ENCODE peak calls at places on chromosomes 6 and 20, in eight cellular contexts. One of them, this sample, is unnamed.

GRCh38 chr20:53028337-53029007 is 56.3 kb downstream of the TSHZ2 start:
- DNase-seq in cardiac fibroblast: no peak
- DNase-seq in type B pancreatic cell: no peak
- DNase-seq in fibroblast of pulmonary artery: no peak
- DNase-seq in uterus: no peak
- DNase-seq in AG04450: no peak
- DNase-seq in transverse colon: no peak
- DNase-seq in AG09309: no peak
- DNase-seq in this sample: no peak

GRCh38 chr6:166417285-166417691 is 34.5 kb upstream of the MPC1 start:
- DNase-seq in cardiac fibroblast: no peak
- DNase-seq in type B pancreatic cell: no peak
- DNase-seq in fibroblast of pulmonary artery: no peak
- DNase-seq in uterus: no peak
- DNase-seq in AG04450: no peak
- DNase-seq in transverse colon: no peak
- DNase-seq in AG09309: no peak
- DNase-seq in this sample: no peak

GRCh38 chr6:80767808-80768207 is 661.3 kb downstream of the BCKDHB start:
- DNase-seq in cardiac fibroblast: peak
- DNase-seq in type B pancreatic cell: no peak
- DNase-seq in fibroblast of pulmonary artery: peak
- DNase-seq in uterus: peak
- DNase-seq in AG04450: peak
- DNase-seq in transverse colon: no peak
- DNase-seq in AG09309: peak
- DNase-seq in this sample: no peak

GRCh38 chr6:125255201-125255600 is 46.6 kb downstream of the HDDC2 start:
- DNase-seq in cardiac fibroblast: peak
- DNase-seq in type B pancreatic cell: no peak
- DNase-seq in fibroblast of pulmonary artery: no peak
- DNase-seq in uterus: no peak
- DNase-seq in AG04450: no peak
- DNase-seq in transverse colon: no peak
- DNase-seq in AG09309: no peak
- DNase-seq in this sample: no peak

GRCh38 chr20:49768204-49769124 is 44.2 kb upstream of the SLC9A8 start:
- DNase-seq in cardiac fibroblast: peak
- DNase-seq in type B pancreatic cell: no peak
- DNase-seq in fibroblast of pulmonary artery: peak
- DNase-seq in uterus: peak
- DNase-seq in AG04450: peak
- DNase-seq in transverse colon: peak
- DNase-seq in AG09309: peak
- DNase-seq in this sample: no peak

GRCh38 chr6:33726696-33727095 is 15.2 kb upstream of the UQCC2 start:
- DNase-seq in cardiac fibroblast: no peak
- DNase-seq in type B pancreatic cell: no peak
- DNase-seq in fibroblast of pulmonary artery: no peak
- DNase-seq in uterus: no peak
- DNase-seq in AG04450: no peak
- DNase-seq in transverse colon: no peak
- DNase-seq in AG09309: no peak
- DNase-seq in this sample: no peak

GRCh38 chr20:64049060-64049886 is at the start of gene SOX18:
- DNase-seq in cardiac fibroblast: peak
- DNase-seq in type B pancreatic cell: no peak
- DNase-seq in fibroblast of pulmonary artery: peak
- DNase-seq in uterus: no peak
- DNase-seq in AG04450: no peak
- DNase-seq in transverse colon: no peak
- DNase-seq in AG09309: no peak
- DNase-seq in this sample: no peak

GRCh38 chr6:25172819-25173218 is 106.4 kb upstream of the CARMIL1 start:
- DNase-seq in cardiac fibroblast: peak
- DNase-seq in type B pancreatic cell: no peak
- DNase-seq in fibroblast of pulmonary artery: peak
- DNase-seq in uterus: no peak
- DNase-seq in AG04450: peak
- DNase-seq in transverse colon: no peak
- DNase-seq in AG09309: peak
- DNase-seq in this sample: no peak

GRCh38 chr20:64217539-64217938 is 38.0 kb upstream of the PCMTD2 start:
- DNase-seq in cardiac fibroblast: no peak
- DNase-seq in type B pancreatic cell: no peak
- DNase-seq in fibroblast of pulmonary artery: no peak
- DNase-seq in uterus: no peak
- DNase-seq in AG04450: no peak
- DNase-seq in transverse colon: no peak
- DNase-seq in AG09309: no peak
- DNase-seq in this sample: no peak

GRCh38 chr6:75201901-75202672 is 3.8 kb downstream of the COL12A1 start:
- DNase-seq in cardiac fibroblast: peak
- DNase-seq in type B pancreatic cell: no peak
- DNase-seq in fibroblast of pulmonary artery: peak
- DNase-seq in uterus: peak
- DNase-seq in AG04450: no peak
- DNase-seq in transverse colon: peak
- DNase-seq in AG09309: no peak
- DNase-seq in this sample: peak

GRCh38 chr6:101413773-101414172 is 20.3 kb downstream of the GRIK2 start:
- DNase-seq in cardiac fibroblast: no peak
- DNase-seq in type B pancreatic cell: no peak
- DNase-seq in fibroblast of pulmonary artery: no peak
- DNase-seq in uterus: no peak
- DNase-seq in AG04450: no peak
- DNase-seq in transverse colon: no peak
- DNase-seq in AG09309: no peak
- DNase-seq in this sample: no peak

GRCh38 chr6:136351518-136352106 is 62.0 kb upstream of the BCLAF1 start:
- DNase-seq in cardiac fibroblast: no peak
- DNase-seq in type B pancreatic cell: no peak
- DNase-seq in fibroblast of pulmonary artery: no peak
- DNase-seq in uterus: no peak
- DNase-seq in AG04450: no peak
- DNase-seq in transverse colon: no peak
- DNase-seq in AG09309: no peak
- DNase-seq in this sample: no peak

GRCh38 chr6:31114970-31115849 is 610 bp downstream of the PSORS1C1 start:
- DNase-seq in cardiac fibroblast: peak
- DNase-seq in type B pancreatic cell: no peak
- DNase-seq in fibroblast of pulmonary artery: peak
- DNase-seq in uterus: no peak
- DNase-seq in AG04450: no peak
- DNase-seq in transverse colon: no peak
- DNase-seq in AG09309: no peak
- DNase-seq in this sample: no peak
- TF ChIP-seq CTCF in cardiac fibroblast: peak
- TF ChIP-seq CTCF in type B pancreatic cell: no peak
- TF ChIP-seq CTCF in fibroblast of pulmonary artery: peak
- TF ChIP-seq CTCF in uterus: peak
- TF ChIP-seq CTCF in AG04450: peak
- TF ChIP-seq CTCF in transverse colon: peak
- TF ChIP-seq CTCF in AG09309: peak
- TF ChIP-seq CTCF in this sample: no peak

DNA sequence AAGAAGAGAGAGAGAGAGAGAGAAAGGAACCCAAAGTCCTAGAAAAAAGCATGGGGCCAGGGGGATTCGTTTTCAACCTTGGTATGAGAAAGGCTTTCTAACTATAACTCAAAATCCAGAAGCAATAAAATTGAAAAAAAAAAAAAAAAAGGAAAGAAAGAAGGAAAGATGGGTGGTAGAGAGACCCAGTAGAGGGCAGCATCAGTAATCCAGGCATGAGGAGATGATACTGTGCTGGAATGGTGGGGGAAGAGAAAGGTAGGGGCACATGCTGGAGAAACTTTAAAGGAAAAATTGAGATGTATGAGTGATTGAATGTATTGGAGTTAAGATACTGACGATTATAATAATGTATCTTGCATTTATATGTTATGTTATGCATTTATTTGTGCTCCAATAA is 1040.7 kb upstream of the FLRT3 start:
- DNase-seq in cardiac fibroblast: no peak
- DNase-seq in type B pancreatic cell: no peak
- DNase-seq in fibroblast of pulmonary artery: no peak
- DNase-seq in uterus: no peak
- DNase-seq in AG04450: no peak
- DNase-seq in transverse colon: no peak
- DNase-seq in AG09309: no peak
- DNase-seq in this sample: no peak
- TF ChIP-seq CTCF in cardiac fibroblast: no peak
- TF ChIP-seq CTCF in type B pancreatic cell: peak
- TF ChIP-seq CTCF in fibroblast of pulmonary artery: no peak
- TF ChIP-seq CTCF in uterus: no peak
- TF ChIP-seq CTCF in AG04450: peak
- TF ChIP-seq CTCF in transverse colon: no peak
- TF ChIP-seq CTCF in AG09309: no peak
- TF ChIP-seq CTCF in this sample: no peak

DNA sequence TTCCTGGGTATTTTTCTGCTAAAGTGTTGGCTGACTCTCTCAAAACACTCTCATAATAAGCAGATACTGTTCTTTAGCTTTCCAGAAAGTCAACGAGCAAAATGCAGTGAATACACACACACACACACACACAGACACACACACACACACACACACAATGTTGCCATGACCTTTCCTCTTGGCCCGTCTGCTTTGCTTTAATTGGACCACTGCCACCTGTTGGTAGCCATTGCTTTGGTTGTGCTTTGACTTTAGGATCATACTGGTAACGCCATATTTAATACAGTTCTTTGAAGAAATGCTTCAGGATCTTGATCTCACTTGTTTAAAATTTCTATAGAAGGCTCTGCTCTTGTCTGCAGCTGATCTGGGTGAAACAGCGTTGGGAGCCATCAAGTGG is 4.4 kb downstream of the FIG4 start:
- DNase-seq in cardiac fibroblast: peak
- DNase-seq in type B pancreatic cell: no peak
- DNase-seq in fibroblast of pulmonary artery: peak
- DNase-seq in uterus: no peak
- DNase-seq in AG04450: no peak
- DNase-seq in transverse colon: no peak
- DNase-seq in AG09309: no peak
- DNase-seq in this sample: no peak
- TF ChIP-seq CTCF in cardiac fibroblast: no peak
- TF ChIP-seq CTCF in type B pancreatic cell: peak
- TF ChIP-seq CTCF in fibroblast of pulmonary artery: peak
- TF ChIP-seq CTCF in uterus: no peak
- TF ChIP-seq CTCF in AG04450: no peak
- TF ChIP-seq CTCF in transverse colon: no peak
- TF ChIP-seq CTCF in AG09309: no peak
- TF ChIP-seq CTCF in this sample: peak

GRCh38 chr6:41453232-41453631 is 92.9 kb upstream of the FOXP4 start:
- DNase-seq in cardiac fibroblast: no peak
- DNase-seq in type B pancreatic cell: no peak
- DNase-seq in fibroblast of pulmonary artery: no peak
- DNase-seq in uterus: no peak
- DNase-seq in AG04450: no peak
- DNase-seq in transverse colon: no peak
- DNase-seq in AG09309: no peak
- DNase-seq in this sample: no peak
- TF ChIP-seq CTCF in cardiac fibroblast: no peak
- TF ChIP-seq CTCF in type B pancreatic cell: no peak
- TF ChIP-seq CTCF in fibroblast of pulmonary artery: no peak
- TF ChIP-seq CTCF in uterus: no peak
- TF ChIP-seq CTCF in AG04450: no peak
- TF ChIP-seq CTCF in transverse colon: no peak
- TF ChIP-seq CTCF in AG09309: no peak
- TF ChIP-seq CTCF in this sample: no peak

DNA sequence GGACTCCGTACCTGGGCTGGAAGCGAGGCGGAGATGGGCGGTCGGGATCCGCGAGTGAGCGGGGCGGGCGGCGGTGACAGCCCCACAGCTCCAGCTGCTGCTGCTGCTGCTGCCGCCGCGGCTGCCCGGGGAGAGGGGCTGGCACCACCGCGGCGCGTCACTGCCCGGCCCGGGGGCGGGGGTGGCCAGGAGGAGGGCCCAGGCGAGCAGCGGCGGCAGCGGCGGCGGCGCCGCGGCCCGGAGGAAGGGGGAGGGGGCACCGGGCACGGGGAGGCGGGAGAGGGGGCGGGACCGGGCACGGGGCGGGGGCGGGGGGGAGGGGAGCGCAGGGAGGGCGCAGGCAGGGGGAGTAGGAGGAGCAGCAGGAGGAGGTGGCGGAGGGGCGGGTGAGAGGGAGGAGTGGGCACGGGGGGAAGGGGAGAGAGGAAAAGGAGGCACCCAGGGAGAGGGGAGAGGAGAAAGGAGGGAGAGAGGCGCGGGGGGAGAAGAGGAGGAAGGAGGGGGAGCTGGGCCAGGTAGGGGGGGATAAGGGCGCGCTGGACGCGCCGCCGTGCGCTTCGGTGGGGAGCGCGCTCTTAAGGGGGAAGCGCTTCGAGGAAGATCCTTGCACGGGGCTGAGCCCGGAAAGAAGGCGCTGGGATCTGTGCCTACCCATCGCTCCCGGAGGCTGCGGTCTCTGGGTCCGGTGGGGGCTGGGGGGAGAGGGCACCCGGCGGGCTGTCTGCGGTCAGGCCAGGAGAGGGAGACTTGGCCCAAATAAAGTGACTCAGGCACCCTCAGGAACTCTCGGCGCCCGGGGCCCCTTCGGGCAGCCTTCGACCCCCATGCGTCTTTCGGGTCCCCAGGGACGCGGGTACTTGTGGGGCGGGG is 101.5 kb downstream of the NOL4L start:
- DNase-seq in cardiac fibroblast: peak
- DNase-seq in type B pancreatic cell: peak
- DNase-seq in fibroblast of pulmonary artery: peak
- DNase-seq in uterus: peak
- DNase-seq in AG04450: no peak
- DNase-seq in transverse colon: peak
- DNase-seq in AG09309: peak
- DNase-seq in this sample: peak
- TF ChIP-seq CTCF in cardiac fibroblast: no peak
- TF ChIP-seq CTCF in type B pancreatic cell: peak
- TF ChIP-seq CTCF in fibroblast of pulmonary artery: no peak
- TF ChIP-seq CTCF in uterus: no peak
- TF ChIP-seq CTCF in AG04450: no peak
- TF ChIP-seq CTCF in transverse colon: peak
- TF ChIP-seq CTCF in AG09309: no peak
- TF ChIP-seq CTCF in this sample: no peak

This sample was measured in progenitor cell of endocrine pancreas.